ENCODE peak calls at places on chromosomes 13 and 19, in nine cellular contexts. S is heart left ventricle, W is body of pancreas, P is upper lobe of right lung, R is OCI-LY7, E is neuronal stem cell, J is uterus, T is psoas muscle, C is fibroblast of lung. Y is an unnamed sample.

GRCh38 chr13:83162493-83162892 is 719.8 kb downstream of the SLITRK1 start:
- DNase-seq in C (no peak), T (no peak), S (no peak), J (no peak), E (no peak), R (no peak), W (no peak), P (no peak), Y (no peak)

GRCh38 chr19:18764591-18765051 is 26.5 kb downstream of the COMP start:
- DNase-seq in E (no peak), W (no peak), R (no peak), S (no peak), T (no peak), P (no peak), C (peak; percentile 37), J (no peak), Y (no peak)

GRCh38 chr13:49314344-49314882 is 66.7 kb downstream of the CDADC1 start:
- DNase-seq in W (no peak), C (peak; percentile 74), P (no peak), J (no peak), S (no peak), E (no peak), R (no peak), T (no peak), Y (no peak)

GRCh38 chr13:53783466-53783865 is 754.9 kb downstream of the OLFM4 start:
- DNase-seq in R (no peak), E (no peak), J (no peak), T (no peak), P (no peak), W (peak; percentile 7), S (no peak), C (no peak), Y (no peak)

GRCh38 chr13:30504081-30504480 is 38.3 kb upstream of the HMGB1 start:
- DNase-seq in C (peak; percentile 69), E (no peak), J (no peak), W (no peak), R (no peak), P (no peak), T (no peak), S (no peak), Y (no peak)

GRCh38 chr13:73215807-73216206 is 157.0 kb downstream of the KLF5 start:
- DNase-seq in R (no peak), T (no peak), S (no peak), J (no peak), P (no peak), E (no peak), C (peak; percentile 91), W (no peak), Y (no peak)

GRCh38 chr13:79775830-79776229 is 294.9 kb downstream of the NDFIP2 start:
- DNase-seq in J (no peak), S (no peak), E (peak; percentile 40), C (peak; percentile 83), W (peak; percentile 53), T (no peak), P (no peak), R (no peak), Y (no peak)

GRCh38 chr13:51801631-51802099 is 2.3 kb downstream of the DHRS12 start:
- DNase-seq in E (peak; percentile 64), P (peak; percentile 90), C (no peak), R (no peak), T (peak; percentile 72), W (peak; percentile 92), J (peak; percentile 60), S (peak; percentile 87), Y (peak; percentile 71)

GRCh38 chr13:75296651-75297050 is 185.3 kb downstream of the TBC1D4 start:
- DNase-seq in S (no peak), T (no peak), W (no peak), R (no peak), E (no peak), P (no peak), C (no peak), J (no peak), Y (no peak)

GRCh38 chr19:8462601-8463000 is 17.8 kb downstream of the HNRNPM start:
- DNase-seq in P (no peak), C (peak; percentile 20), R (no peak), W (no peak), T (no peak), E (no peak), J (no peak), S (no peak), Y (no peak)

GRCh38 chr19:24086974-24087595 is at the start of gene ZNF254:
- DNase-seq in J (peak; percentile 81), S (peak; percentile 96), R (peak; percentile 89), T (peak; percentile 88), W (peak; percentile 94), E (peak; percentile 94), P (peak; percentile 91), C (peak; percentile 96), Y (peak; percentile 64)

GRCh38 chr19:58395220-58395978 is at the start of gene RNF225:
- DNase-seq in R (no peak), J (no peak), P (peak; percentile 75), T (no peak), E (no peak), W (peak; percentile 43), C (no peak), S (no peak), Y (no peak)

GRCh38 chr13:78595819-78596700 is 7.3 kb downstream of the POU4F1 start:
- DNase-seq in C (no peak), W (no peak), T (no peak), J (no peak), E (peak; percentile 66), R (no peak), S (no peak), P (no peak), Y (no peak)

GRCh38 chr19:18051887-18052286 is 34.8 kb downstream of the IL12RB1 start:
- DNase-seq in P (no peak), E (no peak), J (no peak), W (peak; percentile 29), T (peak; percentile 58), R (no peak), S (peak; percentile 60), C (no peak), Y (no peak)

GRCh38 chr19:16222806-16223205 is 25.1 kb downstream of the AP1M1 start:
- DNase-seq in J (no peak), P (no peak), W (no peak), C (peak; percentile 13), T (no peak), E (no peak), S (no peak), R (no peak), Y (no peak)

GRCh38 chr19:3094638-3095374 is 644 bp downstream of the GNA11 start:
- DNase-seq in C (peak; percentile 27), E (no peak), T (no peak), J (no peak), S (peak; percentile 52), R (peak; percentile 72), P (peak; percentile 68), W (no peak), Y (no peak)

GRCh38 chr19:42370068-42370520 is 20.0 kb downstream of the CNFN start:
- DNase-seq in J (no peak), E (no peak), T (no peak), W (no peak), S (no peak), R (no peak), P (no peak), C (no peak), Y (no peak)

GRCh38 chr19:42369433-42370067 is 20.5 kb downstream of the CNFN start:
- DNase-seq in C (no peak), R (no peak), W (no peak), T (no peak), J (no peak), S (no peak), P (no peak), E (no peak), Y (no peak)

GRCh38 chr19:42368360-42368759 is 21.7 kb downstream of the CNFN start:
- DNase-seq in T (no peak), W (no peak), C (no peak), S (no peak), R (no peak), J (no peak), E (no peak), P (no peak), Y (no peak)

GRCh38 chr19:42368765-42369164 is 21.3 kb downstream of the CNFN start:
- DNase-seq in W (no peak), P (no peak), C (no peak), E (no peak), T (no peak), R (no peak), J (no peak), S (no peak), Y (no peak)

DNA sequence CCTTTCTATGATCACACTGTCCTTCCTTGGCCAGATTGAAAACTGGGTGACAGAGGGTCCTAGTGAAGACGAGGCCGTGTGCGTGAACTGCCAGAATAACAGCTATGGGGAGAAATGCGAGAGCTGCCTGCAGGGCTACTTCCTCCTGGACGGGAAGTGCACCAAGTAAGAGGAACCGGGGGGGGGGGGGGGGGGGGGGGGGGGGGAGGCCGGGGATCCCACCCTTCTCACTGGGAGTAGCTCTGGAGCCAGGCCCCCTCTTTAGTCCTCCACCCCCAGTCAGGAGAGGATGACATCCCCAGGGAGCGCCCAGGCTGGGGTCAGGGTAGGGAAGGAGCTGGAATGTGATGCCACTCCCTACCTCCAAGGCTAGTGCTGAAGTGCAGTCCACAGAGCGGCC is 19.4 kb downstream of the CNFN start:
- DNase-seq in C (peak; percentile 14), P (no peak), W (no peak), E (no peak), T (no peak), R (no peak), J (no peak), S (no peak), Y (no peak)
- H3K27ac ChIP-seq in C (no peak overlapping the region), P (no peak overlapping the region), W (no peak overlapping the region), E (no peak overlapping the region), T (no peak overlapping the region), R (no peak overlapping the region), J (no peak overlapping the region), S (no peak overlapping the region), Y (peak overlapping the region; percentile 42)

GRCh38 chr19:977058-977464 is 7.1 kb upstream of the WDR18 start:
- DNase-seq in E (no peak), P (no peak), C (no peak), W (no peak), J (no peak), R (no peak), S (no peak), T (no peak), Y (no peak)
- H3K27ac ChIP-seq in E (no peak overlapping the region), P (no peak overlapping the region), C (no peak overlapping the region), W (no peak overlapping the region), J (no peak overlapping the region), R (no peak overlapping the region), S (no peak overlapping the region), T (no peak overlapping the region), Y (no peak overlapping the region)

DNA sequence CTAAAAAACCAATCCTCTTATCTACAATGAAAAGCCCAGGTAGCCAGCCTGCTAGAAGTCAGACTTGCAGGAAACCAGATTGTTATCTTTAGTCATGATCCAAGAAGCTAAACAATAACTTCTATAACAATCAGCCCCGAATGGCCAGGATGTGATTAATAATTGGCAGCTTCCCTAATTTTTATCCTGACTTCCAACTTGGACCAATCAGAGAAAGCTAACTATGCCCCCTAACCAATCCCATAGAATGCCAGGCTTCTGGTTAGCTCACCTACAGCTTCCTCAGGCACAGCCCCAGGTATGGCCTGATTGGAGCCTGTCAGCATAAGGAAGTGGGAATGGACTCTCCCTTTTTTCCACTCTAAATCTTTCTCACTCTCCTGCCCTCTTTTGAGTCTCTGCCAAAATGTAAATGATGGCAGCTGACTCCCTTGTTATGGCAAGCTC is 394.9 kb downstream of the DLEU7 start:
- DNase-seq in E (no peak), J (no peak), T (no peak), P (no peak), R (no peak), W (no peak), C (no peak), S (no peak), Y (no peak)
- H3K27ac ChIP-seq in E (no peak overlapping the region), J (no peak overlapping the region), T (peak overlapping the region; percentile 18), P (no peak overlapping the region), R (no peak overlapping the region), W (no peak overlapping the region), C (no peak overlapping the region), S (peak overlapping the region; percentile 21), Y (no peak overlapping the region)

GRCh38 chr19:47661161-47661560 is 52.1 kb upstream of the EHD2 start:
- DNase-seq in T (peak; percentile 79), W (no peak), P (no peak), E (no peak), C (peak; percentile 51), J (no peak), S (no peak), R (no peak), Y (peak; percentile 14)
- H3K27ac ChIP-seq in T (peak overlapping the region; percentile 91), W (no peak overlapping the region), P (no peak overlapping the region), E (no peak overlapping the region), C (peak overlapping the region; percentile 60), J (peak overlapping the region; percentile 99), S (peak overlapping the region; percentile 78), R (no peak overlapping the region), Y (peak overlapping the region; percentile 63)